ENCODE peak calls at places on chromosomes 16 and 17, in four cellular contexts. One of them, this sample, is unnamed.

GRCh38 chr16:14283786-14284185 is 212.7 kb downstream of the MRTFB start:
- DNase-seq in NCI-H446: no peak
- DNase-seq in activated CD4-positive, CD25-positive, alpha-beta regulatory T cell treated with anti-CD3 and anti-CD28 coated beads, Interleukin-2, amount 50 U/mL, for 72 hours: no peak
- DNase-seq in heart left ventricle: no peak
- DNase-seq in this sample: no peak

GRCh38 chr17:77423589-77424451 is 283.1 kb downstream of the SEC14L1 start:
- DNase-seq in NCI-H446: peak
- DNase-seq in activated CD4-positive, CD25-positive, alpha-beta regulatory T cell treated with anti-CD3 and anti-CD28 coated beads, Interleukin-2, amount 50 U/mL, for 72 hours: no peak
- DNase-seq in heart left ventricle: peak
- DNase-seq in this sample: peak

GRCh38 chr16:8644151-8644512 is 22.6 kb downstream of the METTL22 start:
- DNase-seq in NCI-H446: no peak
- DNase-seq in activated CD4-positive, CD25-positive, alpha-beta regulatory T cell treated with anti-CD3 and anti-CD28 coated beads, Interleukin-2, amount 50 U/mL, for 72 hours: no peak
- DNase-seq in heart left ventricle: no peak
- DNase-seq in this sample: no peak

GRCh38 chr17:17526369-17526768 is 30.2 kb upstream of the RASD1 start:
- DNase-seq in NCI-H446: no peak
- DNase-seq in activated CD4-positive, CD25-positive, alpha-beta regulatory T cell treated with anti-CD3 and anti-CD28 coated beads, Interleukin-2, amount 50 U/mL, for 72 hours: no peak
- DNase-seq in heart left ventricle: peak
- DNase-seq in this sample: no peak

GRCh38 chr17:50560931-50561750 is 626 bp downstream of the CACNA1G start:
- DNase-seq in NCI-H446: no peak
- DNase-seq in activated CD4-positive, CD25-positive, alpha-beta regulatory T cell treated with anti-CD3 and anti-CD28 coated beads, Interleukin-2, amount 50 U/mL, for 72 hours: peak
- DNase-seq in heart left ventricle: no peak
- DNase-seq in this sample: no peak

GRCh38 chr17:9612016-9612415 is 33.3 kb upstream of the USP43 start:
- DNase-seq in NCI-H446: no peak
- DNase-seq in activated CD4-positive, CD25-positive, alpha-beta regulatory T cell treated with anti-CD3 and anti-CD28 coated beads, Interleukin-2, amount 50 U/mL, for 72 hours: no peak
- DNase-seq in heart left ventricle: no peak
- DNase-seq in this sample: no peak

GRCh38 chr17:4947010-4947410 is 1.3 kb downstream of the PFN1 start:
- DNase-seq in NCI-H446: no peak
- DNase-seq in activated CD4-positive, CD25-positive, alpha-beta regulatory T cell treated with anti-CD3 and anti-CD28 coated beads, Interleukin-2, amount 50 U/mL, for 72 hours: no peak
- DNase-seq in heart left ventricle: peak
- DNase-seq in this sample: no peak

GRCh38 chr17:8628172-8628571 is 2.4 kb downstream of the MYH10 start:
- DNase-seq in NCI-H446: no peak
- DNase-seq in activated CD4-positive, CD25-positive, alpha-beta regulatory T cell treated with anti-CD3 and anti-CD28 coated beads, Interleukin-2, amount 50 U/mL, for 72 hours: no peak
- DNase-seq in heart left ventricle: no peak
- DNase-seq in this sample: no peak

GRCh38 chr17:36036240-36036639 is 18.5 kb upstream of the CCL23 start:
- DNase-seq in NCI-H446: no peak
- DNase-seq in activated CD4-positive, CD25-positive, alpha-beta regulatory T cell treated with anti-CD3 and anti-CD28 coated beads, Interleukin-2, amount 50 U/mL, for 72 hours: no peak
- DNase-seq in heart left ventricle: no peak
- DNase-seq in this sample: no peak

This sample was measured in lung microvascular endothelial cell.